ENCODE peak calls at places on chromosomes 13 and 19, in four cellular contexts. G is PC-3; M is tibial artery; H is CD4-positive, alpha-beta memory T cell. R is an unnamed sample.

GRCh38 chr19:43651758-43652545 is 12.3 kb upstream of the CADM4 start:
- DNase-seq in M (no peak), H (no peak), G (peak), R (peak)

GRCh38 chr13:72458701-72459100 is 268.7 kb downstream of the MZT1 start:
- DNase-seq in G (peak), M (no peak), H (no peak), R (no peak)

GRCh38 chr13:47837906-47838305 is 163.2 kb downstream of the SUCLA2 start:
- DNase-seq in M (no peak), G (no peak), H (no peak), R (no peak)

GRCh38 chr13:39159393-39159792 is 121.1 kb downstream of the NHLRC3 start:
- DNase-seq in H (no peak), G (no peak), M (no peak), R (no peak)

GRCh38 chr19:46211201-46211881 is 18.2 kb upstream of the IGFL1 start:
- DNase-seq in G (peak), M (no peak), H (no peak), R (no peak)

GRCh38 chr13:95902736-95903135 is 150.5 kb downstream of the UGGT2 start:
- DNase-seq in H (no peak), M (no peak), G (no peak), R (no peak)

GRCh38 chr19:49019242-49019932 is 2.5 kb upstream of the LHB start:
- DNase-seq in G (peak), M (no peak), H (peak), R (no peak)

GRCh38 chr19:3440082-3440481 is 40.2 kb downstream of the SMIM24 start:
- DNase-seq in G (peak), H (peak), M (no peak), R (no peak)

GRCh38 chr19:27745978-27746542 is 1466.9 kb downstream of the UQCRFS1 start:
- DNase-seq in H (no peak), M (no peak), G (no peak), R (no peak)

GRCh38 chr19:14515501-14516047 is 2.6 kb downstream of the DNAJB1 start:
- DNase-seq in M (no peak), G (no peak), H (no peak), R (no peak)

GRCh38 chr13:34959489-34959888 is 17.4 kb downstream of the NBEA start:
- DNase-seq in G (no peak), H (no peak), M (no peak), R (no peak)

GRCh38 chr13:62119739-62120700 is 704.4 kb upstream of the PCDH20 start:
- DNase-seq in M (no peak), H (no peak), G (peak), R (no peak)

GRCh38 chr13:87147076-87147475 is 524.1 kb upstream of the SLITRK5 start:
- DNase-seq in H (no peak), G (peak), M (no peak), R (no peak)

GRCh38 chr13:114110091-114110829 is 22.2 kb downstream of the RASA3 start:
- DNase-seq in G (no peak), H (peak), M (peak), R (no peak)

GRCh38 chr13:66886248-66886647 is 343.9 kb downstream of the PCDH9 start:
- DNase-seq in M (no peak), G (no peak), H (no peak), R (no peak)

GRCh38 chr13:106493569-106493968 is 41.9 kb downstream of the EFNB2 start:
- DNase-seq in M (no peak), H (no peak), G (no peak), R (no peak)

GRCh38 chr19:38004505-38005223 is 97.7 kb downstream of the SIPA1L3 start:
- DNase-seq in H (no peak), M (peak), G (peak), R (peak)

GRCh38 chr13:79459906-79460305 is 21.0 kb upstream of the NDFIP2 start:
- DNase-seq in M (no peak), H (no peak), G (peak), R (no peak)

GRCh38 chr19:30799854-30800755 is 427.9 kb downstream of the ZNF536 start:
- DNase-seq in H (no peak), M (no peak), G (no peak), R (no peak)

GRCh38 chr13:107865643-107866006 is 349.7 kb downstream of the LIG4 start:
- DNase-seq in G (no peak), H (no peak), M (no peak), R (no peak)

GRCh38 chr13:28819748-28820098 is 416 bp upstream of the MTUS2 start:
- DNase-seq in M (no peak), G (peak), H (peak), R (no peak)

GRCh38 chr13:78680064-78680463 is 21.1 kb upstream of the OBI1 start:
- DNase-seq in H (no peak), G (no peak), M (no peak), R (no peak)

GRCh38 chr19:38115264-38115802 is 108.7 kb downstream of the DPF1 start:
- DNase-seq in H (no peak), G (no peak), M (no peak), R (no peak)

GRCh38 chr13:104143760-104144406 is 1077.7 kb upstream of the SLC10A2 start:
- DNase-seq in H (no peak), G (peak), M (no peak), R (no peak)

GRCh38 chr13:39565036-39565949 is 37.7 kb downstream of the LHFPL6 start:
- DNase-seq in H (no peak), M (no peak), G (peak), R (peak)

GRCh38 chr19:41939861-41940442 is 11.7 kb upstream of the ERFL start:
- DNase-seq in M (no peak), H (no peak), G (no peak), R (no peak)

GRCh38 chr19:1098177-1099051 is 3.2 kb upstream of the POLR2E start:
- DNase-seq in M (no peak), H (no peak), G (peak), R (no peak)

GRCh38 chr13:101406787-101407186 is 9.5 kb downstream of the NALCN start:
- DNase-seq in M (no peak), H (no peak), G (peak), R (no peak)

GRCh38 chr13:110017379-110017778 is 231.0 kb upstream of the IRS2 start:
- DNase-seq in H (no peak), M (no peak), G (peak), R (no peak)

GRCh38 chr13:113947321-113948033 is 26.4 kb downstream of the C13orf46 start:
- DNase-seq in G (peak), M (peak), H (no peak), R (no peak)

GRCh38 chr13:98293103-98293502 is 116.0 kb upstream of the RNF113B start:
- DNase-seq in H (no peak), G (peak), M (no peak), R (no peak)

GRCh38 chr13:60538566-60538965 is 141.5 kb downstream of the TDRD3 start:
- DNase-seq in H (no peak), G (peak), M (no peak), R (no peak)

GRCh38 chr13:69108486-69108885 is 999.1 kb upstream of the ATXN8OS start:
- DNase-seq in G (no peak), H (no peak), M (no peak), R (no peak)

GRCh38 chr19:18507021-18507726 is 14.7 kb downstream of the ELL start:
- DNase-seq in M (peak), H (peak), G (no peak), R (no peak)

GRCh38 chr13:27384285-27384684 is 40.1 kb upstream of the GTF3A start:
- DNase-seq in H (no peak), M (no peak), G (no peak), R (no peak)

DNA sequence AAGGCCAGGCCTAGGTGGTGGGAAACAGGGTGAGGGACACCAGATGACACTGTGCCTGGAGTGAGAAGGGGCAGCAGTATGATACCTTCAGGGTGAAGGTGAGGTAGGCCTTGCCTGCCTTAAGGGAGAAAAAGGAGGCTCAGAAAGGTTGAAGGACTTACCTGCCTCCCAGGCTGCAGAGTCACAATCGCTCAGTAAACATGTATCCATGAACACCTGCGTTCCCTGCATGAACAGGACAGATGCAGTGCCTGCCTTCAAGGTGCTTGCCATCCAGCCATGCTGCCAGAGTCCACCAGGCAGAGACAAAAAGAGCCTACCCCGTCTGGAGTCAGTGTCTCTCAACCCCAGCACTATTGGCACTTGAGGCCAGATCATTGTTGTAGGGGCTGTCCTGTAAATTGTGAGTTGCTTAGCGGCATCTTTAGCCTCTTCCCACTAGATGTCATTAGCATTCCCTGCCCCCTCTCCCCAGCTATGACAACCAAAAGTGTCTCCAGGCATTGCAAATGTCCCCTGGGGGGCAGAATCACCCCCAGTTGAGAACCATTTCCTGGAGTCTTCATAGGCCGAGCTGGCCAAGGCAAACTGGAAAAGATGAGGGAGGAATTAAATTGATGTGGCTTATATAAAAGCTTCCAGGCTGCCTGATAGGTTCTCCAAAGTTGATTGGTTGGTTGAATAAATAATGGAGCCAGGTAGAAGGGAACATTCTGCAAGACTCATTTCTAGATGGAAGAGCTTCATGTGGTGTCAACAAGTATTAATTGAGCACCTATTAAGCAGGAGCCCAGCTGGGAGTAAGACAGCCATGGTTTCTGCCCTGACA is 1.7 kb downstream of the MAP3K10 start:
- DNase-seq in M (no peak), H (no peak), G (no peak), R (no peak)
- H3K4me3 ChIP-seq in M (peak), H (no peak), G (peak), R (peak)

DNA sequence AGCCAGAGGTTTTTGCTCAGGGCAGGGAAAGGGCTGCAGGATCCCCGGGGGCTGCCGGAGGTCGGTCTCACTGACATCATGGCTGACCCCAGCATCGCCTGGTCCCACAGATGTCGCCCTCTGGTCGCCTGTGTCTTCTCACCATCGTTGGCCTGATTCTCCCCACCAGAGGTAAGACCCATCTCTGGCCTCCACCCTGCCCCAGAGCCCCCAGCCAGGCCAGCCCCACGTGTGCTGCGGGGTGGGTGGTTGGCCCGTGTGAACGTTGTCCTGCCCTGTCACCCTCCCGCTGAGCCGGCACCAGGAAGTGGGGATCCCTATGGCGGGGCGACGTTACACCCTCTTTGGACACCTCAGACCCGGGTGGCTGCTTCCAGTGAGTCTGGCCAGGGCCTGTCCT is 906 bp downstream of the FXYD5 start:
- DNase-seq in H (no peak), M (no peak), G (no peak), R (no peak)
- H3K27ac ChIP-seq in H (peak), M (peak), G (peak), R (peak)

DNA sequence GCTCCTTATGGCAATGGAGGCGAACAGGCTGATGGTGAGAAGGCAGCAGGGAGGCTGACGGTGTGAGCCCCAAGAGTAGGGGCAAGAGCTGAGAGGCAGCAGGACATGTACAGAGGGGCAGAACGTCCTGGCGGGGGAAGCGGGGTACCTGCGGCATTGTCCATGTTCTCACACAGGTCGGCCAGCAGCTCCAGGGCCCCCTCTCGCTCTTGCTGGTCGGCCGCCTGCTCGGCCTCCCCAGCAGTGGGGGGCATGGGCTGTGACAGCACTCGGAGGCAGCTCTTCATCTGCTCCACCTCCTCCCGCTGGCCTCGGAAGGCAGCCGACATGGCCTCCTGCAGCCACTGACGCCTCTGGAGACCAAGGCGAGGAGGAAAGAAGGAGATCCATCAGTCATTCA is 2.4 kb downstream of the HSPBP1 start:
- DNase-seq in M (no peak), H (no peak), G (no peak), R (no peak)
- H3K4me3 ChIP-seq in M (no peak), H (no peak), G (no peak), R (no peak)

GRCh38 chr13:43044720-43045301 is 21.4 kb downstream of the DNAJC15 start:
- DNase-seq in M (no peak), H (no peak), G (no peak), R (no peak)
- H3K27ac ChIP-seq in M (no peak), H (peak), G (peak), R (no peak)

DNA sequence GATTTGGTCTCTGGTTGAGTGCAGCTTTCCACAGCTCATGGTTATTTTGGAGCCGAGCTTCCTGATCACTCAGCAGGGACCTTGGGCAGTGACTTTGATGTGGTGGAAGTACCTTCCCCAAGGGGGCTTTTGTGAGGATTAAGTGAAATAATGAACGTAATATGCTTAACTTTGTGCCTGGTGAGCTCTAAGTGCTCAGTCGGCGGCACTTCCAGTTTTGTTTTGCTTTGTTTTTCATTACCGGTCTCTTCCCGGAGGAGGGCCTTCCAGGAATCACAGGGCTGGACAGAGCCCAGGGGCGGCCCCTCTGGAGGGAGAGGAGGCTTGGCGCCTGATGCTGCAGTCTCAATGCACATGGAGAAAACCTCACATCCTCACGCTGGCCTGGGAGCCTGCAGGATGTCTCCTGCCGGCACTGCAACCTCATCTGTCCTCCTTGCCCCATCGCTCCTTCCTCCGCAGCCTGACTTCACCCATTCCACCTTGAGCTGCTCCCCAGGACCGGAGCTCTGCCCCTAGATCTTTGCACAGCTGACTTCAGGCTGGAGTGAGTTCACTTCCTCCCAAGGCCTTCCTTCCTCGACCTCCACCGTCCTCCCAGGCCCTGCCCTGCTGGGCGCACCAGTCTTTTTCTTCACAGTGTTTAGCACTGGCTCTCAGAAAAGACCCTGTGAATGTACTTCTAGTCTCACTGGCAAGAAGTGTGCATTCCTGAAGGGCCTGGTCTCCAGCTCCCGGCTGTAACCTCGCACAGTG is 1.6 kb downstream of the PLEKHF1 start:
- DNase-seq in H (peak), G (no peak), M (peak), R (no peak)
- H3K4me3 ChIP-seq in H (peak), G (peak), M (peak), R (peak)

R was measured in Panc1.